ENCODE peak calls at places on chromosomes 16 and 17, in five cellular contexts. One of them, this sample, is unnamed.

GRCh38 chr17:68011199-68011665 is 15.0 kb upstream of the C17orf58 start:
- DNase-seq in pancreas: no peak
- DNase-seq in AG10803: no peak
- DNase-seq in mesendoderm: peak
- DNase-seq in PC-9: no peak
- DNase-seq in this sample: no peak

GRCh38 chr17:57645950-57646686 is 99.0 kb downstream of the CCDC182 start:
- DNase-seq in pancreas: no peak
- DNase-seq in AG10803: no peak
- DNase-seq in mesendoderm: no peak
- DNase-seq in PC-9: no peak
- DNase-seq in this sample: no peak

GRCh38 chr17:5772720-5773119 is 188.4 kb upstream of the NLRP1 start:
- DNase-seq in pancreas: no peak
- DNase-seq in AG10803: no peak
- DNase-seq in mesendoderm: peak
- DNase-seq in PC-9: no peak
- DNase-seq in this sample: no peak

GRCh38 chr16:28610595-28611270 is 889 bp upstream of the SULT1A1 start:
- DNase-seq in pancreas: no peak
- DNase-seq in AG10803: no peak
- DNase-seq in mesendoderm: no peak
- DNase-seq in PC-9: no peak
- DNase-seq in this sample: no peak

GRCh38 chr16:64445245-64445644 is 676.6 kb downstream of the CDH11 start:
- DNase-seq in pancreas: no peak
- DNase-seq in AG10803: no peak
- DNase-seq in mesendoderm: no peak
- DNase-seq in PC-9: no peak
- DNase-seq in this sample: no peak

GRCh38 chr16:30951193-30951592 is 2.3 kb downstream of the ORAI3 start:
- DNase-seq in pancreas: no peak
- DNase-seq in AG10803: no peak
- DNase-seq in mesendoderm: no peak
- DNase-seq in PC-9: no peak
- DNase-seq in this sample: no peak

GRCh38 chr17:36877774-36878173 is 59.5 kb upstream of the LHX1 start:
- DNase-seq in pancreas: no peak
- DNase-seq in AG10803: no peak
- DNase-seq in mesendoderm: no peak
- DNase-seq in PC-9: no peak
- DNase-seq in this sample: no peak

GRCh38 chr16:28309811-28310311 is 17.5 kb downstream of the SBK1 start:
- DNase-seq in pancreas: no peak
- DNase-seq in AG10803: no peak
- DNase-seq in mesendoderm: no peak
- DNase-seq in PC-9: no peak
- DNase-seq in this sample: no peak

GRCh38 chr17:66945451-66945850 is 19.1 kb upstream of the CACNG4 start:
- DNase-seq in pancreas: no peak
- DNase-seq in AG10803: peak
- DNase-seq in mesendoderm: no peak
- DNase-seq in PC-9: no peak
- DNase-seq in this sample: no peak

GRCh38 chr17:1967092-1967662 is 58.0 kb downstream of the RTN4RL1 start:
- DNase-seq in pancreas: no peak
- DNase-seq in AG10803: no peak
- DNase-seq in mesendoderm: peak
- DNase-seq in PC-9: no peak
- DNase-seq in this sample: no peak

GRCh38 chr16:12794486-12795399 is 8.9 kb downstream of the CPPED1 start:
- DNase-seq in pancreas: no peak
- DNase-seq in AG10803: no peak
- DNase-seq in mesendoderm: no peak
- DNase-seq in PC-9: no peak
- DNase-seq in this sample: no peak

GRCh38 chr17:74768763-74769114 is 7.4 kb downstream of the NAT9 start:
- DNase-seq in pancreas: no peak
- DNase-seq in AG10803: no peak
- DNase-seq in mesendoderm: no peak
- DNase-seq in PC-9: no peak
- DNase-seq in this sample: no peak

GRCh38 chr17:42142371-42142896 is 12.4 kb downstream of the RAB5C start:
- DNase-seq in pancreas: no peak
- DNase-seq in AG10803: peak
- DNase-seq in mesendoderm: no peak
- DNase-seq in PC-9: no peak
- DNase-seq in this sample: peak

GRCh38 chr17:81302861-81303326 is 7.8 kb upstream of the SLC38A10 start:
- DNase-seq in pancreas: no peak
- DNase-seq in AG10803: no peak
- DNase-seq in mesendoderm: no peak
- DNase-seq in PC-9: no peak
- DNase-seq in this sample: no peak

GRCh38 chr17:76700290-76700626 is 10.5 kb downstream of the MXRA7 start:
- DNase-seq in pancreas: no peak
- DNase-seq in AG10803: no peak
- DNase-seq in mesendoderm: no peak
- DNase-seq in PC-9: no peak
- DNase-seq in this sample: no peak
- H3K4me3 ChIP-seq in pancreas: no peak
- H3K4me3 ChIP-seq in AG10803: peak
- H3K4me3 ChIP-seq in mesendoderm: no peak
- H3K4me3 ChIP-seq in PC-9: no peak
- H3K4me3 ChIP-seq in this sample: no peak

DNA sequence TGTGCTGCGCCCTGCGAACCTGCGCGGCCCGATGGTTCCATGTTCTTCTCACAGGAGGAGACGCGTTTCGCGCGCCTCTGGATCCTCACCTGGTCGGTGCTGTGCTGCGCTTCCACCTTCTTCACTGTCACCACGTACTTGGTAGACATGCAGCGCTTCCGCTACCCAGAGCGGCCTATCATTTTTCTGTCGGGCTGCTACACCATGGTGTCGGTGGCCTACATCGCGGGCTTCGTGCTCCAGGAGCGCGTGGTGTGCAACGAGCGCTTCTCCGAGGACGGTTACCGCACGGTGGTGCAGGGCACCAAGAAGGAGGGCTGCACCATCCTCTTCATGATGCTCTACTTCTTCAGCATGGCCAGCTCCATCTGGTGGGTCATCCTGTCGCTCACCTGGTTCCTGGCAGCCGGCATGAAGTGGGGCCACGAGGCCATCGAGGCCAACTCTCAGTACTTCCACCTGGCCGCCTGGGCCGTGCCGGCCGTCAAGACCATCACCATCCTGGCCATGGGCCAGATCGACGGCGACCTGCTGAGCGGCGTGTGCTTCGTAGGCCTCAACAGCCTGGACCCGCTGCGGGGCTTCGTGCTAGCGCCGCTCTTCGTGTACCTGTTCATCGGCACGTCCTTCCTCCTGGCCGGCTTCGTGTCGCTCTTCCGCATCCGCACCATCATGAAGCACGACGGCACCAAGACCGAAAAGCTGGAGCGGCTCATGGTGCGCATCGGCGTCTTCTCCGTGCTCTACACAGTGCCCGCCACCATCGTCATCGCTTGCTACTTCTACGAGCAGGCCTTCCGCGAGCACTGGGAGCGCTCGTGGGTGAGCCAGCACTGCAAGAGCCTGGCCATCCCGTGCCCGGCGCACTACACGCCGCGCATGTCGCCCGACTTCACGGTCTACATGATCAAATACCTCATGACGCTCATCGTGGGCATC is 1.3 kb downstream of the FZD2 start:
- DNase-seq in pancreas: no peak
- DNase-seq in AG10803: no peak
- DNase-seq in mesendoderm: peak
- DNase-seq in PC-9: no peak
- DNase-seq in this sample: no peak
- H3K4me3 ChIP-seq in pancreas: no peak
- H3K4me3 ChIP-seq in AG10803: peak
- H3K4me3 ChIP-seq in mesendoderm: peak
- H3K4me3 ChIP-seq in PC-9: peak
- H3K4me3 ChIP-seq in this sample: peak

GRCh38 chr16:14629919-14630619 is at the start of gene PARN:
- DNase-seq in pancreas: peak
- DNase-seq in AG10803: peak
- DNase-seq in mesendoderm: peak
- DNase-seq in PC-9: peak
- DNase-seq in this sample: peak

GRCh38 chr16:14628806-14629611 is 1.1 kb downstream of the PARN start:
- DNase-seq in pancreas: no peak
- DNase-seq in AG10803: no peak
- DNase-seq in mesendoderm: no peak
- DNase-seq in PC-9: no peak
- DNase-seq in this sample: no peak

GRCh38 chr16:14629612-14629918 is 495 bp downstream of the PARN start:
- DNase-seq in pancreas: no peak
- DNase-seq in AG10803: no peak
- DNase-seq in mesendoderm: peak
- DNase-seq in PC-9: no peak
- DNase-seq in this sample: no peak

GRCh38 chr16:14632693-14633569 is at the start of gene BFAR:
- DNase-seq in pancreas: peak
- DNase-seq in AG10803: peak
- DNase-seq in mesendoderm: peak
- DNase-seq in PC-9: peak
- DNase-seq in this sample: peak

DNA sequence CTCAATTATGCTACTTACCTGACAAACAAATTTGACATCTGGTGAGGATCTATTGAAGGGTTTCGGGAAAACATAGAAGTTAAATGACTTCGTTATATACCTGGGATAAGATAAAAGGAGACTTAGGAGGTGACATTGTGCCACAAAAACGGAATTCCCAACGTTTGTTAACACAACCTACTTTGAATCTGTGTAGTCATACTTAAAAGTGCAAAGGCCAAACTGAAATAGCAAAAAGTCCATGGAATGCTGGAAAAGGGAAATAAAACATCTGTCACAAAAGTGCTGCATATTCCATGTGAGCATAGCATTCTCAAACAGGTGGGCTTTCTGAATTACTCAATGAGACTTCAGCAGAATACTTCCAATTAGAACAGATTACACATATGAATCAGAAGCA is 3.0 kb downstream of the PARN start:
- DNase-seq in pancreas: no peak
- DNase-seq in AG10803: no peak
- DNase-seq in mesendoderm: no peak
- DNase-seq in PC-9: no peak
- DNase-seq in this sample: no peak
- H3K4me3 ChIP-seq in pancreas: no peak
- H3K4me3 ChIP-seq in AG10803: no peak
- H3K4me3 ChIP-seq in mesendoderm: no peak
- H3K4me3 ChIP-seq in PC-9: no peak
- H3K4me3 ChIP-seq in this sample: no peak

GRCh38 chr16:77789085-77789611 is 784 bp downstream of the VAT1L start:
- DNase-seq in pancreas: no peak
- DNase-seq in AG10803: no peak
- DNase-seq in mesendoderm: peak
- DNase-seq in PC-9: no peak
- DNase-seq in this sample: no peak

GRCh38 chr16:77787452-77787851 is 912 bp upstream of the VAT1L start:
- DNase-seq in pancreas: no peak
- DNase-seq in AG10803: no peak
- DNase-seq in mesendoderm: no peak
- DNase-seq in PC-9: no peak
- DNase-seq in this sample: no peak

GRCh38 chr16:77786448-77786847 is 1.9 kb upstream of the VAT1L start:
- DNase-seq in pancreas: no peak
- DNase-seq in AG10803: no peak
- DNase-seq in mesendoderm: no peak
- DNase-seq in PC-9: no peak
- DNase-seq in this sample: no peak

GRCh38 chr16:77789646-77790370 is 1.4 kb downstream of the VAT1L start:
- DNase-seq in pancreas: no peak
- DNase-seq in AG10803: no peak
- DNase-seq in mesendoderm: peak
- DNase-seq in PC-9: no peak
- DNase-seq in this sample: no peak

DNA sequence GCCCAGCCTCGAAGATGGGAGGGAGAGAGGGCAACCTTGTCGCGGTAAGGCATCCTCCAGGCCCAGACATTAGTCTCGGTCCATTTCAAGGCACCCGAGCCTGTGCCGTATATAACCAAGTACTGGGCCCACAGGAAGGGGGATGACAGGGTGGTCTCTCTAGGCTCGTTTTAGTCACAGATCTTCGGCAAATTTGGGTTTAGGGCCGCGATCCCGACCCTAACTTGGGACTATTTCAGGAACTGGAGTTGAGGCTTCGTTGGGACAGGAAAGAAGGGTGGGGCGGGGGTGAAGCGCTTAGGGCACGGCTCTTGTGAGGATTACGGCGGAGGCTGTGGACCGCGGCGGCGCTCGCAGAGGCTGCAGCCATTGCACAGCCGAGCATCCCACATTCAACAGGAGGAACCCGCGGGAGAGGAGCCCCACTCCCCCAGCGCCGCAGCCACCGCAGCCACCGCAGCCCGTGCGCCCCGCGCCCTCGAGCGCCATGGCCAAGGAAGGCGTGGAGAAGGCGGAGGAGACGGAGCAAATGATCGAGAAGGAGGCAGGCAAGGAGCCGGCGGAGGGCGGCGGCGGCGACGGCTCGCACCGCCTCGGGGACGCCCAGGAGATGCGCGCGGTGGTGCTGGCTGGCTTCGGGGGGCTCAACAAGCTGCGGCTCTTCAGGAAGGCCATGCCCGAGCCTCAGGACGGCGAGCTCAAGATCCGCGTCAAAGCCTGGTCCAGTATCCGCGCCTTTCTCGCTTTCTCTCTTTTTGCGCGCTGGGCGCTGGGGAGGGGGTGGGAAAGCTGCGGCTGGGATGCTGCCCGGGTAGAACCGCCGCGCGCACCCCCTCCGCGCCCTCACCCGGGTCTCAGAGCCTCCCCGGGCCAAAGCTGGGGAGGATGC is at the start of gene VAT1L:
- DNase-seq in pancreas: peak
- DNase-seq in AG10803: peak
- DNase-seq in mesendoderm: peak
- DNase-seq in PC-9: no peak
- DNase-seq in this sample: no peak
- H3K4me3 ChIP-seq in pancreas: no peak
- H3K4me3 ChIP-seq in AG10803: peak
- H3K4me3 ChIP-seq in mesendoderm: peak
- H3K4me3 ChIP-seq in PC-9: no peak
- H3K4me3 ChIP-seq in this sample: peak

DNA sequence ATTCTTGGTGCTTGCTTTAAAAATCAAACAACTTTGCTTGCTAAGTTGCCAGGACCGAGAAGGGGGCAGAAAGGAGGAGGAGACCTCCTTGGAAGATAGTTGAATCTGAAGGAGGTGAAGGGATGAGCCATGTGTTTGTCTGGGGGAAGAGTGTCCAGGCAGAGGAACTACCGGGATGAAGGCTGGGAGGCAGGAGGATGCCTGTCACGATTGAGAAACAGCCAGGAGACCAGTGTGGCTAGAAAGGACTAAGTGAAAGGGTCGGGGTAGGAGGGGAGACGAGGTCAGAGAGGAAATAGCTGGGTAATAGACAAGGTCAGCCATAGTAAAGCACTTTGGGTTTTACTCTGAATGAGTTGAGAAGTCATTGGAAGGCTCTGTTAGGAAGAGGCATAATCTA is 38.9 kb upstream of the CSNK2A2 start:
- DNase-seq in pancreas: no peak
- DNase-seq in AG10803: no peak
- DNase-seq in mesendoderm: peak
- DNase-seq in PC-9: no peak
- DNase-seq in this sample: no peak
- H3K4me3 ChIP-seq in pancreas: no peak
- H3K4me3 ChIP-seq in AG10803: no peak
- H3K4me3 ChIP-seq in mesendoderm: peak
- H3K4me3 ChIP-seq in PC-9: no peak
- H3K4me3 ChIP-seq in this sample: no peak